ENCODE peak calls at places on chromosomes 12 and 14, in seven cellular contexts. Q is adrenal gland, N is thyroid gland, R is heart left ventricle, I is GM12878, T is NB4, P is A549. O is an unnamed sample.
A peak's percentile ranks its signal among the peaks of the same experiment; 100 is the strongest.

GRCh38 chr12:32252199-32253073 is 145.8 kb downstream of the BICD1 start:
- DNase-seq in Q (no peak), N (no peak), R (no peak), I (peak; percentile 76), T (no peak), P (no peak), O (no peak)

GRCh38 chr12:2364566-2365165 is 311.9 kb downstream of the CACNA1C start:
- DNase-seq in Q (no peak), N (no peak), R (no peak), I (no peak), T (peak; percentile 76), P (no peak), O (no peak)

GRCh38 chr12:129186952-129187351 is 333.7 kb downstream of the GLT1D1 start:
- DNase-seq in Q (no peak), N (no peak), R (no peak), I (no peak), T (peak; percentile 48), P (peak; percentile 6), O (no peak)

GRCh38 chr12:15049456-15050153 is 76.8 kb downstream of the PDE6H start:
- DNase-seq in Q (no peak), N (no peak), R (no peak), I (no peak), T (no peak), P (no peak), O (no peak)

GRCh38 chr12:64670039-64670438 is 59.7 kb downstream of the RASSF3 start:
- DNase-seq in Q (no peak), N (no peak), R (no peak), I (no peak), T (no peak), P (no peak), O (no peak)

GRCh38 chr14:31961881-31962280 is 115.2 kb upstream of the ARHGAP5 start:
- DNase-seq in Q (no peak), N (no peak), R (no peak), I (no peak), T (no peak), P (no peak), O (no peak)

GRCh38 chr14:94028450-94028826 is 2.3 kb downstream of the OTUB2 start:
- DNase-seq in Q (no peak), N (no peak), R (no peak), I (no peak), T (peak; percentile 89), P (no peak), O (no peak)

GRCh38 chr12:98519257-98519907 is 4.0 kb downstream of the TMPO start:
- DNase-seq in Q (no peak), N (no peak), R (no peak), I (no peak), T (no peak), P (no peak), O (no peak)

DNA sequence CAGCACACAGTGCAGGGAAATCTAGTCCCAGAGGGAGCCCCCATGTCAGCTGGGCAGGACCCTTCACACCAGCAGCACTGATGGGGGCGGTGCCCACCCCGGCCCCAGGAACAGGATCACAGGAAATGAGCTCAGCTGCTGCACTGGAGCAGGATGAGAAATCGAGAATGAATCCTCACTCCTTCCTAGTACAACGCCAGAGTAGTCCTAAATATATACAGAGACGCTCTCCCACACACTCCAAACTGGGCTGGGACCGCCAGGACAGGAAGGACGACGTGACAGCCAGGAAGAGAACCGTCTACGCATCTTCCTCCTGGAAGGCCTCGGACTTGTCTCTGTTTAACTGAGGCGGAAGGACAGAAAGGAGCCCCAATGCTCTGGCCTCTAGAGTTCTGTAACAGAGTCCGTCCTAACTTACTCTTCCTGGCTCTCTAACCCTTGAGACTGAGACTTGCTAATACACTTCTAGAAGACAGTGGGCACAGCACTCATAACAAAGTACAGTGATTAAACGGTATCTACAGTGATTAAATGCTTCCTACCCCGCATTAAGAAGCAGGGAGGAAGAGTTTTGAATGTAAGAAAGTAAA is 33.4 kb downstream of the CDC42BPB start:
- DNase-seq in Q (peak; percentile 52), N (no peak), R (peak; percentile 64), I (no peak), T (peak; percentile 38), P (no peak), O (no peak)
- TF ChIP-seq POLR2A in Q (no peak), N (no peak), R (no peak), I (no peak), T (no peak), P (no peak), O (no peak)

GRCh38 chr14:69632752-69633151 is 21.4 kb downstream of the SUSD6 start:
- DNase-seq in Q (no peak), N (no peak), R (no peak), I (no peak), T (no peak), P (no peak), O (no peak)

GRCh38 chr14:69632154-69632553 is 20.8 kb downstream of the SUSD6 start:
- DNase-seq in Q (no peak), N (no peak), R (no peak), I (no peak), T (peak; percentile 71), P (no peak), O (no peak)

GRCh38 chr14:69626132-69626500 is 14.7 kb downstream of the SUSD6 start:
- DNase-seq in Q (no peak), N (no peak), R (no peak), I (no peak), T (no peak), P (no peak), O (no peak)

GRCh38 chr14:69631509-69631908 is 20.1 kb downstream of the SUSD6 start:
- DNase-seq in Q (no peak), N (no peak), R (no peak), I (no peak), T (no peak), P (no peak), O (no peak)

GRCh38 chr14:69629225-69630127 is 18.1 kb downstream of the SUSD6 start:
- DNase-seq in Q (no peak), N (no peak), R (no peak), I (no peak), T (no peak), P (no peak), O (no peak)
- TF ChIP-seq CTCF in Q (no peak), N (no peak), R (no peak), I (no peak), T (no peak), P (no peak), O (no peak)

GRCh38 chr12:75705749-75706719 is 194.6 kb upstream of the KRR1 start:
- DNase-seq in Q (peak; percentile 53), N (no peak), R (peak; percentile 66), I (no peak), T (no peak), P (no peak), O (no peak)
- H3K4me3 ChIP-seq in Q (no peak overlapping the region), N (no peak overlapping the region), R (peak overlapping the region; percentile 12), I (no peak overlapping the region), T (no peak overlapping the region), P (no peak overlapping the region), O (no peak overlapping the region)

DNA sequence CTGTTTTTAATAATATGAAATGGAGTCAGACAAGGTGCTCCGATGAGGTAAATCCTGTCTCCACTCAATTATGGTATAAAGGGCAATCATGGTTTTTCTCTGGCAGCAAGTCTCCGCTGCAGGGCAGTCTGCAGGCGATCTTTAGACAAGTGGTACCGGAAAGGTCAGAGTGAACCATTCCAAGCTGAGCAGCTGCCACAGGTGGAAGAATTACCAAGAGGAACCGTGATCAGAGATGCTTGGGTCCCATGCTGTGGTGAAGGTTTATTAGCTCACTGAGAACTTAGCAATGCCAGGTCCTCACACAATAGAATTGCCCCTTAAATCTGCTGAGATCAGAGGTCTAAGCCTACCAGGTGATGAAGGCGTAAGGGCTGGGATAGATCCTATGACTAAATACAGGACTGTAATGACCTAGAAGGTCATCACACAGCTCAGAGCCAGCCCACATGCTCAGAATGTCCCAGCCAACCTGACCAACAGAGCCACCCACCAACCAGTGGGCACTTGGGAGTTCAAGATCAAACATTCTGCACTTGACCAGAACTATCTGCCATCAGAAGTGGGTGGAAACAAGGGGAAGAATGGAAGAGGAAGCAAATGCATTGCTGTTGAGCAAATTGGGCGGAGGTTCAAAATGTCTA is 175.2 kb upstream of the BCL2L14 start:
- DNase-seq in Q (no peak), N (peak; percentile 10), R (no peak), I (no peak), T (peak; percentile 24), P (no peak), O (no peak)
- TF ChIP-seq POLR2A in Q (no peak), N (no peak), R (no peak), I (peak; percentile 44), T (peak; percentile 17), P (no peak), O (no peak)

GRCh38 chr12:54010053-54010971 is 1.5 kb downstream of the HOXC8 start:
- DNase-seq in Q (no peak), N (no peak), R (no peak), I (no peak), T (no peak), P (no peak), O (no peak)

GRCh38 chr12:54011665-54012532 is 3.1 kb downstream of the HOXC8 start:
- DNase-seq in Q (no peak), N (no peak), R (no peak), I (no peak), T (no peak), P (no peak), O (no peak)

GRCh38 chr12:54014315-54015209 is 5.8 kb downstream of the HOXC8 start:
- DNase-seq in Q (no peak), N (no peak), R (no peak), I (no peak), T (no peak), P (no peak), O (no peak)

GRCh38 chr12:54010972-54011664 is 2.3 kb downstream of the HOXC8 start:
- DNase-seq in Q (no peak), N (no peak), R (no peak), I (no peak), T (no peak), P (no peak), O (no peak)

GRCh38 chr12:54012631-54013398 is 4.0 kb downstream of the HOXC8 start:
- DNase-seq in Q (no peak), N (no peak), R (no peak), I (no peak), T (no peak), P (peak; percentile 54), O (no peak)
- TF ChIP-seq CTCF in Q (no peak), N (no peak), R (no peak), I (no peak), T (no peak), P (no peak), O (no peak)

GRCh38 chr12:93108958-93109357 is 179.9 kb upstream of the EEA1 start:
- DNase-seq in Q (no peak), N (no peak), R (no peak), I (no peak), T (no peak), P (no peak), O (no peak)
- H3K4me3 ChIP-seq in Q (no peak overlapping the region), N (no peak overlapping the region), R (no peak overlapping the region), I (no peak overlapping the region), T (no peak overlapping the region), P (no peak overlapping the region), O (no peak overlapping the region)

O was measured in lower leg skin.